ENCODE peak calls at places on chromosomes 13 and 19, in six cellular contexts. One of them, this sample, is unnamed.

GRCh38 chr19:45304141-45304926 is 18.3 kb downstream of the CKM start:
- DNase-seq in neuronal stem cell: no peak
- DNase-seq in sigmoid colon: no peak
- DNase-seq in stimulated activated CD4-positive, alpha-beta T cell treated with anti-CD3 and anti-CD28 coated beads, Interleukin-12 subunit alpha, Interleukin-12 subunit beta, amount 100 ng/mL, for 48 hours: no peak
- DNase-seq in T-helper 9 cell: no peak
- DNase-seq in ELF-1: no peak
- DNase-seq in this sample: no peak

GRCh38 chr19:40633207-40633606 is 32.0 kb downstream of the LTBP4 start:
- DNase-seq in neuronal stem cell: no peak
- DNase-seq in sigmoid colon: no peak
- DNase-seq in stimulated activated CD4-positive, alpha-beta T cell treated with anti-CD3 and anti-CD28 coated beads, Interleukin-12 subunit alpha, Interleukin-12 subunit beta, amount 100 ng/mL, for 48 hours: no peak
- DNase-seq in T-helper 9 cell: no peak
- DNase-seq in ELF-1: no peak
- DNase-seq in this sample: no peak

GRCh38 chr13:46641274-46642081 is 88.5 kb downstream of the LRCH1 start:
- DNase-seq in neuronal stem cell: no peak
- DNase-seq in sigmoid colon: no peak
- DNase-seq in stimulated activated CD4-positive, alpha-beta T cell treated with anti-CD3 and anti-CD28 coated beads, Interleukin-12 subunit alpha, Interleukin-12 subunit beta, amount 100 ng/mL, for 48 hours: no peak
- DNase-seq in T-helper 9 cell: no peak
- DNase-seq in ELF-1: no peak
- DNase-seq in this sample: no peak

GRCh38 chr19:15014579-15014978 is 34.7 kb upstream of the CASP14 start:
- DNase-seq in neuronal stem cell: no peak
- DNase-seq in sigmoid colon: no peak
- DNase-seq in stimulated activated CD4-positive, alpha-beta T cell treated with anti-CD3 and anti-CD28 coated beads, Interleukin-12 subunit alpha, Interleukin-12 subunit beta, amount 100 ng/mL, for 48 hours: no peak
- DNase-seq in T-helper 9 cell: no peak
- DNase-seq in ELF-1: peak
- DNase-seq in this sample: no peak

GRCh38 chr13:62879071-62879470 is 1463.4 kb upstream of the PCDH20 start:
- DNase-seq in neuronal stem cell: no peak
- DNase-seq in sigmoid colon: no peak
- DNase-seq in stimulated activated CD4-positive, alpha-beta T cell treated with anti-CD3 and anti-CD28 coated beads, Interleukin-12 subunit alpha, Interleukin-12 subunit beta, amount 100 ng/mL, for 48 hours: no peak
- DNase-seq in T-helper 9 cell: no peak
- DNase-seq in ELF-1: no peak
- DNase-seq in this sample: no peak

GRCh38 chr13:78608705-78609463 is 5.5 kb upstream of the POU4F1 start:
- DNase-seq in neuronal stem cell: peak
- DNase-seq in sigmoid colon: no peak
- DNase-seq in stimulated activated CD4-positive, alpha-beta T cell treated with anti-CD3 and anti-CD28 coated beads, Interleukin-12 subunit alpha, Interleukin-12 subunit beta, amount 100 ng/mL, for 48 hours: no peak
- DNase-seq in T-helper 9 cell: no peak
- DNase-seq in ELF-1: peak
- DNase-seq in this sample: no peak

GRCh38 chr13:99721606-99722384 is 220.5 kb downstream of the TM9SF2 start:
- DNase-seq in neuronal stem cell: peak
- DNase-seq in sigmoid colon: no peak
- DNase-seq in stimulated activated CD4-positive, alpha-beta T cell treated with anti-CD3 and anti-CD28 coated beads, Interleukin-12 subunit alpha, Interleukin-12 subunit beta, amount 100 ng/mL, for 48 hours: no peak
- DNase-seq in T-helper 9 cell: no peak
- DNase-seq in ELF-1: peak
- DNase-seq in this sample: no peak

GRCh38 chr19:18912933-18913332 is 6.3 kb downstream of the COPE start:
- DNase-seq in neuronal stem cell: no peak
- DNase-seq in sigmoid colon: no peak
- DNase-seq in stimulated activated CD4-positive, alpha-beta T cell treated with anti-CD3 and anti-CD28 coated beads, Interleukin-12 subunit alpha, Interleukin-12 subunit beta, amount 100 ng/mL, for 48 hours: no peak
- DNase-seq in T-helper 9 cell: no peak
- DNase-seq in ELF-1: no peak
- DNase-seq in this sample: no peak